ENCODE peak calls at places on chromosomes 5 and 9, in six cellular contexts. D is hepatocyte, Q is neural progenitor cell, G is tibial artery, R is upper lobe of right lung, L is psoas muscle. N is an unnamed sample.

GRCh38 chr5:164540174-164540573 is 1034.8 kb downstream of the MAT2B start:
- DNase-seq in L (no peak), D (no peak), G (no peak), Q (no peak), R (no peak), N (no peak)

GRCh38 chr5:27038476-27038875 is at the start of gene CDH9:
- DNase-seq in L (no peak), R (no peak), Q (peak; percentile 53), D (no peak), G (no peak), N (no peak)

GRCh38 chr9:125460883-125461475 is 199.4 kb downstream of the GAPVD1 start:
- DNase-seq in L (no peak), G (no peak), Q (no peak), R (no peak), D (no peak), N (no peak)

GRCh38 chr5:95715799-95716461 is 15.2 kb upstream of the RHOBTB3 start:
- DNase-seq in L (no peak), R (no peak), Q (no peak), G (no peak), D (no peak), N (no peak)

GRCh38 chr9:82406714-82407113 is 418.1 kb downstream of the SPATA31D1 start:
- DNase-seq in R (no peak), G (no peak), D (no peak), Q (no peak), L (no peak), N (no peak)

GRCh38 chr9:127555830-127556820 is 56.0 kb upstream of the STXBP1 start:
- DNase-seq in R (peak; percentile 88), G (peak; percentile 90), D (peak; percentile 80), L (peak; percentile 73), Q (no peak), N (peak; percentile 89)

GRCh38 chr5:73431204-73431851 is 17.2 kb downstream of the FOXD1 start:
- DNase-seq in G (no peak), D (no peak), Q (no peak), R (no peak), L (no peak), N (no peak)

GRCh38 chr5:75052461-75053285 is at the start of gene GCNT4:
- DNase-seq in Q (peak; percentile 79), G (peak; percentile 80), L (peak; percentile 64), R (peak; percentile 84), D (peak; percentile 75), N (peak; percentile 40)

GRCh38 chr9:132372177-132373095 is 17.6 kb upstream of the SETX start:
- DNase-seq in Q (no peak), D (peak; percentile 11), R (peak; percentile 69), G (peak; percentile 76), L (peak; percentile 21), N (peak; percentile 77)

GRCh38 chr9:117783828-117784227 is 79.6 kb downstream of the TLR4 start:
- DNase-seq in G (no peak), R (no peak), L (no peak), Q (no peak), D (no peak), N (no peak)

GRCh38 chr5:172640822-172641358 is at the start of gene NEURL1B:
- DNase-seq in L (peak; percentile 77), D (peak; percentile 91), Q (peak; percentile 95), G (peak; percentile 83), R (peak; percentile 83), N (peak; percentile 89)

GRCh38 chr5:56861893-56862485 is 46.6 kb downstream of the MAP3K1 start:
- DNase-seq in L (no peak), Q (peak; percentile 6), G (no peak), R (no peak), D (no peak), N (no peak)

GRCh38 chr5:56862909-56863308 is 46.5 kb upstream of the SETD9 start:
- DNase-seq in R (no peak), Q (no peak), L (no peak), G (no peak), D (no peak), N (no peak)

GRCh38 chr5:56854920-56855319 is 39.6 kb downstream of the MAP3K1 start:
- DNase-seq in R (no peak), L (no peak), Q (no peak), G (no peak), D (no peak), N (no peak)

GRCh38 chr5:56856779-56857178 is 41.4 kb downstream of the MAP3K1 start:
- DNase-seq in G (no peak), R (no peak), D (no peak), Q (no peak), L (no peak), N (no peak)

GRCh38 chr5:56858777-56859442 is 43.6 kb downstream of the MAP3K1 start:
- DNase-seq in R (no peak), G (no peak), L (no peak), D (peak; percentile 20), Q (no peak), N (no peak)
- H3K27ac ChIP-seq in R (no peak overlapping the region), G (no peak overlapping the region), L (no peak overlapping the region), D (no peak overlapping the region), Q (no peak overlapping the region), N (no peak overlapping the region)

DNA sequence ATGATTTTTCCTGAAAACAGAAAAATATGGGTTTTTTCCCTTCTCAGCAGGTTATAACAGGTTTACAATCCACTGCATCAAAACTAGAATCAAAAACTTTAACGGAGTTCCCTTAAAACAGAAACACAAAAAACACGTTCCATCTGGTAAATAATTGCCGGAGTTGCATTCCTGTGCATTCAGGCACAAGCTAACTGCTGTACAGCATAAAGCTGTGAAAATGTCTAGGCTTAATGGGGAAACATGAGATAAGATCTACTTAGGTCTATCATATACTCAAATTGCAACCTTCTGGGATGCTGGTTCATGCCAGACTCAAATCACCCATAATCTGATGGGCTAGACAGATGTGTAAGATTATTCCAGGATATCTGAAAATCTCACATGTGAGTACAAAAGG is 265.3 kb downstream of the DOCK8 start:
- DNase-seq in Q (no peak), R (no peak), G (no peak), D (no peak), L (no peak), N (no peak)
- H3K4me1 ChIP-seq in Q (no peaks in the 10 kb centered on the region), R (no peaks in the 10 kb centered on the region), G (no peaks in the 10 kb centered on the region), D (no peaks in the 10 kb centered on the region), L (no peaks in the 10 kb centered on the region), N (no peaks in the 10 kb centered on the region)

GRCh38 chr5:149616727-149617284 is 35.5 kb downstream of the ARHGEF37 start:
- DNase-seq in R (no peak), Q (no peak), D (no peak), L (no peak), G (no peak), N (no peak)
- H3K27ac ChIP-seq in R (no peak overlapping the region), Q (no peak overlapping the region), D (no peak overlapping the region), L (no peak overlapping the region), G (no peak overlapping the region), N (no peak overlapping the region)

GRCh38 chr9:94919376-94920098 is 193.0 kb downstream of the AOPEP start:
- DNase-seq in L (peak; percentile 34), D (peak; percentile 55), G (no peak), R (peak; percentile 73), Q (no peak), N (peak; percentile 49)
- H3K4me1 ChIP-seq in L (peaks cover 31% of the 10 kb centered on the region), D (peaks cover 78% of the 10 kb centered on the region), G (peaks cover 67% of the 10 kb centered on the region), R (peaks cover 44% of the 10 kb centered on the region), Q (peaks cover 52% of the 10 kb centered on the region), N (peaks cover 20% of the 10 kb centered on the region)

N was measured in left lung.